ENCODE peak calls at places on chromosome 4, in ten cellular contexts. K is AG09309; P is islet precursor cell; L is kidney tubule cell; Z is Peyer's patch; A is activated T-helper 1 cell treated with anti-CD3 and anti-CD28 coated beads, Interleukin-12 subunit alpha, Interleukin-12 subunit beta, Interleukin-2, Interleukin-4 antibody, amounts not matched to agents 30 ng/mL and 10 ng/mL and 1 ng/mL, durations not matched to agents 14 hours and 24 hours and 36 hours; V is NCI-H1092 treated with DMSO at 0.1 percent for 48 hours; C is activated B cell treated with CpG ODN at 0.5 μM for 24 hours; H is AML-193; E is left lung. R is an unnamed sample.
A peak's percentile ranks its signal among the peaks of the same experiment; 100 is the strongest.

GRCh38 chr4:31984872-31985271 is 1264.7 kb downstream of the PCDH7 start:
- DNase-seq in V (no peak), H (peak; percentile 98), Z (no peak), A (no peak), P (no peak), C (no peak), E (no peak), K (no peak), L (peak; percentile 8), R (no peak)

GRCh38 chr4:152614337-152614736 is 65.5 kb downstream of the TMEM154 start:
- DNase-seq in A (no peak), Z (no peak), H (no peak), E (no peak), K (no peak), L (no peak), V (no peak), P (peak; percentile 74), C (no peak), R (no peak)

GRCh38 chr4:7066493-7066892 is 1.4 kb downstream of the GRPEL1 start:
- DNase-seq in E (no peak), A (no peak), K (no peak), C (no peak), Z (no peak), H (no peak), L (no peak), P (no peak), V (no peak), R (no peak)

GRCh38 chr4:2937146-2937857 is 25.9 kb downstream of the NOP14 start:
- DNase-seq in K (no peak), A (no peak), E (peak; percentile 91), C (peak; percentile 27), H (no peak), V (no peak), Z (no peak), P (peak; percentile 45), L (peak; percentile 96), R (no peak)

GRCh38 chr4:130849985-130850632 is 1754.2 kb downstream of the C4orf33 start:
- DNase-seq in L (peak; percentile 3), E (no peak), V (no peak), H (no peak), K (no peak), Z (no peak), P (no peak), A (no peak), C (no peak), R (no peak)

GRCh38 chr4:66433706-66434105 is 763.4 kb upstream of the EPHA5 start:
- DNase-seq in A (no peak), K (no peak), V (no peak), Z (no peak), L (no peak), P (no peak), H (no peak), E (peak; percentile 24), C (no peak), R (no peak)

GRCh38 chr4:135185256-135185655 is 983.7 kb upstream of the PABPC4L start:
- DNase-seq in L (no peak), H (no peak), E (no peak), K (no peak), V (no peak), C (no peak), P (no peak), A (no peak), Z (no peak), R (no peak)

GRCh38 chr4:138111462-138112000 is 130.6 kb downstream of the SLC7A11 start:
- DNase-seq in P (peak; percentile 95), L (peak; percentile 49), H (no peak), E (no peak), Z (no peak), A (no peak), C (no peak), K (no peak), V (no peak), R (no peak)

GRCh38 chr4:182748283-182748682 is 168.9 kb downstream of the DCTD start:
- DNase-seq in L (no peak), K (no peak), E (no peak), A (no peak), C (no peak), V (no peak), P (no peak), H (no peak), Z (no peak), R (no peak)

GRCh38 chr4:26952891-26953290 is 92.2 kb downstream of the STIM2 start:
- DNase-seq in E (no peak), V (no peak), C (no peak), P (no peak), Z (no peak), H (no peak), K (no peak), L (no peak), A (no peak), R (no peak)

GRCh38 chr4:38190717-38191178 is 230.6 kb downstream of the PTTG2 start:
- DNase-seq in L (peak; percentile 83), E (no peak), V (no peak), Z (no peak), H (no peak), C (no peak), K (peak; percentile 39), P (no peak), A (no peak), R (no peak)

GRCh38 chr4:97978791-97979488 is 164.3 kb downstream of the STPG2 start:
- DNase-seq in P (no peak), H (no peak), E (no peak), A (no peak), Z (no peak), L (peak; percentile 3), K (no peak), V (no peak), C (no peak), R (no peak)

GRCh38 chr4:52869656-52870055 is 7.5 kb downstream of the RASL11B start:
- DNase-seq in P (no peak), Z (no peak), E (no peak), C (no peak), H (no peak), A (no peak), V (no peak), K (no peak), L (no peak), R (peak; percentile 42)

GRCh38 chr4:122710434-122711308 is 21.8 kb upstream of the BBS12 start:
- DNase-seq in Z (no peak), E (no peak), H (no peak), C (no peak), K (no peak), A (peak; percentile 31), V (no peak), P (no peak), L (peak; percentile 67), R (no peak)

GRCh38 chr4:124278477-124278876 is 434.1 kb downstream of the ANKRD50 start:
- DNase-seq in C (no peak), P (peak; percentile 76), H (no peak), L (no peak), Z (no peak), A (no peak), E (no peak), K (no peak), V (no peak), R (no peak)

GRCh38 chr4:40514409-40515025 is 115.1 kb downstream of the RBM47 start:
- DNase-seq in K (no peak), A (no peak), P (no peak), E (no peak), H (no peak), C (no peak), L (peak; percentile 86), V (peak; percentile 70), Z (peak; percentile 51), R (peak; percentile 50)

GRCh38 chr4:151690884-151691283 is 69.9 kb downstream of the GATB start:
- DNase-seq in P (no peak), E (no peak), V (no peak), Z (no peak), H (no peak), K (peak; percentile 33), L (no peak), C (no peak), A (no peak), R (no peak)

GRCh38 chr4:2273221-2273620 is 11.3 kb upstream of the MXD4 start:
- DNase-seq in Z (no peak), E (no peak), P (no peak), C (no peak), V (no peak), H (no peak), L (no peak), A (no peak), K (no peak), R (no peak)

GRCh38 chr4:100519205-100519604 is 1.4 kb upstream of the EMCN start:
- DNase-seq in H (no peak), V (no peak), P (no peak), A (no peak), Z (no peak), C (no peak), L (no peak), K (no peak), E (no peak), R (no peak)

GRCh38 chr4:184968784-184969201 is 49.5 kb upstream of the HELT start:
- DNase-seq in L (no peak), P (peak; percentile 47), Z (no peak), V (no peak), E (peak; percentile 88), H (no peak), A (no peak), C (no peak), K (no peak), R (no peak)

GRCh38 chr4:68407868-68408190 is 39.4 kb upstream of the TMPRSS11E start:
- DNase-seq in E (no peak), A (no peak), C (no peak), V (no peak), K (no peak), Z (no peak), L (no peak), P (no peak), H (no peak), R (no peak)

GRCh38 chr4:182306792-182307507 is 63.7 kb downstream of the TENM3 start:
- DNase-seq in V (no peak), K (peak; percentile 69), A (no peak), C (no peak), Z (no peak), E (no peak), P (no peak), H (no peak), L (peak; percentile 43), R (no peak)

GRCh38 chr4:13893221-13893620 is 265.7 kb upstream of the BOD1L1 start:
- DNase-seq in L (no peak), K (no peak), V (no peak), E (no peak), A (no peak), Z (no peak), C (no peak), H (no peak), P (no peak), R (no peak)

GRCh38 chr4:178306565-178306964 is 864.3 kb upstream of the AGA start:
- DNase-seq in E (no peak), C (no peak), L (peak; percentile 41), K (no peak), A (no peak), Z (no peak), V (no peak), P (peak; percentile 54), H (no peak), R (no peak)

GRCh38 chr4:46844325-46844917 is 64.6 kb downstream of the COX7B2 start:
- DNase-seq in Z (peak; percentile 19), L (peak; percentile 56), P (peak; percentile 51), C (no peak), H (peak; percentile 69), K (peak; percentile 4), V (peak; percentile 20), A (no peak), E (no peak), R (peak; percentile 83)

GRCh38 chr4:130322439-130322838 is 1226.5 kb downstream of the C4orf33 start:
- DNase-seq in E (no peak), C (no peak), Z (no peak), H (no peak), P (no peak), K (no peak), A (no peak), L (no peak), V (no peak), R (no peak)

GRCh38 chr4:15805583-15806517 is 27.7 kb downstream of the CD38 start:
- DNase-seq in L (peak; percentile 71), C (no peak), H (peak; percentile 71), Z (no peak), K (peak; percentile 23), A (no peak), V (peak; percentile 48), P (peak; percentile 62), E (no peak), R (peak; percentile 84)

GRCh38 chr4:70868778-70869177 is 29.1 kb upstream of the GRSF1 start:
- DNase-seq in Z (no peak), L (no peak), H (no peak), K (no peak), E (no peak), A (no peak), V (no peak), C (no peak), P (no peak), R (no peak)

R was measured in NCI-H82.